ENCODE peak calls at places on chromosomes 5 and 9, in eight cellular contexts. M, N, J, U, P, B, L and H are unnamed samples.
A peak's percentile ranks its signal among the peaks of the same experiment; 100 is the strongest.

GRCh38 chr9:90547896-90548295 is 94.7 kb downstream of the DIRAS2 start:
- DNase-seq in M (no peak), N (no peak), J (no peak), U (peak; percentile 9), P (no peak), B (no peak), L (no peak), H (no peak)

GRCh38 chr5:14793851-14794250 is 77.7 kb downstream of the ANKH start:
- DNase-seq in M (no peak), N (no peak), J (no peak), U (no peak), P (no peak), B (no peak), L (no peak), H (no peak)

GRCh38 chr9:2765250-2765880 is 48.1 kb downstream of the KCNV2 start:
- DNase-seq in M (no peak), N (no peak), J (no peak), U (no peak), P (no peak), B (no peak), L (no peak), H (no peak)

GRCh38 chr9:77374266-77374665 is 196.9 kb downstream of the VPS13A start:
- DNase-seq in M (no peak), N (no peak), J (no peak), U (no peak), P (peak; percentile 36), B (no peak), L (no peak), H (no peak)

GRCh38 chr5:74122979-74123575 is 497.1 kb downstream of the ARHGEF28 start:
- DNase-seq in M (no peak), N (no peak), J (no peak), U (peak; percentile 35), P (peak; percentile 21), B (no peak), L (no peak), H (no peak)

GRCh38 chr9:134024393-134024792 is 888 bp upstream of the BRD3OS start:
- DNase-seq in M (no peak), N (no peak), J (no peak), U (no peak), P (no peak), B (no peak), L (no peak), H (no peak)

GRCh38 chr5:32030226-32030625 is 143.9 kb downstream of the GOLPH3 start:
- DNase-seq in M (no peak), N (peak; percentile 39), J (no peak), U (no peak), P (no peak), B (no peak), L (no peak), H (no peak)

GRCh38 chr5:140240987-140241706 is 61.8 kb downstream of the PFDN1 start:
- DNase-seq in M (no peak), N (peak; percentile 96), J (peak; percentile 57), U (peak; percentile 97), P (peak; percentile 92), B (peak; percentile 92), L (peak; percentile 64), H (peak; percentile 79)

GRCh38 chr5:7393921-7394799 is 1.8 kb upstream of the ADCY2 start:
- DNase-seq in M (no peak), N (no peak), J (no peak), U (no peak), P (no peak), B (no peak), L (no peak), H (no peak)

GRCh38 chr5:7396169-7397004 is 449 bp downstream of the ADCY2 start:
- DNase-seq in M (no peak), N (no peak), J (no peak), U (peak; percentile 1), P (peak; percentile 34), B (no peak), L (no peak), H (no peak)

GRCh38 chr5:7394889-7395431 is 978 bp upstream of the ADCY2 start:
- DNase-seq in M (no peak), N (peak; percentile 87), J (peak; percentile 82), U (no peak), P (no peak), B (no peak), L (no peak), H (no peak)

GRCh38 chr5:7397005-7397546 is 1.1 kb downstream of the ADCY2 start:
- DNase-seq in M (no peak), N (no peak), J (no peak), U (no peak), P (peak; percentile 31), B (no peak), L (no peak), H (no peak)

GRCh38 chr5:7395432-7396168 is at the start of gene ADCY2:
- DNase-seq in M (no peak), N (no peak), J (peak; percentile 77), U (no peak), P (no peak), B (no peak), L (no peak), H (no peak)
- H3K4me3 ChIP-seq in M (no peak within 1 kb of the TSS), N (peak within 1 kb of the TSS; percentile 72), J (peak within 1 kb of the TSS; percentile 77), U (no peak within 1 kb of the TSS), P (no peak within 1 kb of the TSS), B (peak within 1 kb of the TSS; percentile 33), L (peak within 1 kb of the TSS; percentile 80), H (peak within 1 kb of the TSS; percentile 33)

DNA sequence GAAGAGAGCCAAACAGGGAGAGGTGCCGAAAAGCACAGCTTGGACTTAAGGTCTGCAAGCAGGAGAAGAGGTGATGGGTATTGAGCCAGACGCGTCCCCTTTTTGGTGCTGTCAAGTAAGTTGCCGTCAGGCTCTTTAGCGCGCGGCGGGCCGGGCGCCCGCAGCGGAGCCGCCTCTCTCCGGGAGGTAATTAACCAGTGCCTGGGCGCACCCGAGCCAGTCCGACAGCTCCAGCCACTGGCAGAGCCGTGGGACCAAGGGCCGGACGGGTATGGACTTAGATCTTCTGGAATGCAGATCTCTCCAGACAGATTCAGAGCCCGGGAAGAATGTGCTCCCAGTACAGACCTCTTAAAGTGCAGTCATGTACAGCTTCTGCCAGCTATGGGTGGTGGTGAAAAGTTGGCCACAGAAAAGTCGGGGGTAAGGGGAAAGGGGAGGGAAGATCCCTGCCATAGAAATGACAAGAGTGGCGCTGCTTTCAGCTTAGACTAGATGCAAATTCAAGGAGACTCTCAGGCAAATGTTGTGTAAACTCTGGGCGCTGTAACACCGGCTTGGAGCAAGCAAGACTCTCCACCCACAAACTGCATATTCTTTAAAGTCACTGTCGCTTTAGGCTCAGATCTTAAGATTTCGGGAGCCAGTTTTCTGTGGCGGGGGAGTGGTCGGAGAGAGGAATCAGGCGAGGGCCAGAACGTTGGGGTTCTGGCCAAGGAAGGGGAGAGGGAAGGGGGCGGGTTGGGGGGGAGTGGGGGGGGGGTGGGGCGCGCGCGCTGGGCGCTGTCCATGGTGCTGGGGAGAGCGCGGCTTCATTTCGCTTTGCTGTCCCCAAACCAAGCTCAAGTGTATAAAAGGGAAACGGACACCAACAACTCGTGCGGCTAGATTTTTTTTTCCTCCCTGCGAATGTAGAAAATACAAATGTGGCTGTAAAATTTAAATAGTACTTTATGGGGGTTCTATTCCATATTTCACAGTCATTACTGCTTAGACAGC is 29.2 kb downstream of the NR2F1 start:
- DNase-seq in M (no peak), N (no peak), J (peak; percentile 72), U (peak; percentile 58), P (peak; percentile 47), B (no peak), L (no peak), H (no peak)
- H3K4me3 ChIP-seq in M (no peak overlapping the region), N (no peak overlapping the region), J (peak overlapping the region; percentile 14), U (peak overlapping the region; percentile 36), P (peak overlapping the region; percentile 54), B (no peak overlapping the region), L (no peak overlapping the region), H (peak overlapping the region; percentile 20)

GRCh38 chr5:93583799-93584530 is 943 bp downstream of the NR2F1 start:
- DNase-seq in M (no peak), N (no peak), J (no peak), U (no peak), P (peak; percentile 63), B (no peak), L (no peak), H (peak; percentile 32)

GRCh38 chr5:93585753-93586385 is 2.8 kb downstream of the NR2F1 start:
- DNase-seq in M (no peak), N (no peak), J (no peak), U (peak; percentile 50), P (peak; percentile 62), B (no peak), L (no peak), H (no peak)

GRCh38 chr5:93583525-93583798 is 440 bp downstream of the NR2F1 start:
- DNase-seq in M (no peak), N (no peak), J (no peak), U (peak; percentile 78), P (no peak), B (no peak), L (no peak), H (no peak)

GRCh38 chr5:93584531-93585053 is 1.6 kb downstream of the NR2F1 start:
- DNase-seq in M (no peak), N (no peak), J (no peak), U (peak; percentile 53), P (no peak), B (no peak), L (no peak), H (no peak)

GRCh38 chr5:93585054-93585751 is 2.2 kb downstream of the NR2F1 start:
- DNase-seq in M (no peak), N (no peak), J (no peak), U (peak; percentile 23), P (no peak), B (no peak), L (no peak), H (no peak)
- H3K4me3 ChIP-seq in M (no peak overlapping the region), N (no peak overlapping the region), J (no peak overlapping the region), U (peak overlapping the region; percentile 69), P (peak overlapping the region; percentile 99), B (peak overlapping the region; percentile 28), L (peak overlapping the region; percentile 89), H (peak overlapping the region; percentile 95)

GRCh38 chr5:83470516-83470915 is 1.0 kb upstream of the VCAN start:
- DNase-seq in M (no peak), N (no peak), J (no peak), U (no peak), P (no peak), B (no peak), L (no peak), H (peak; percentile 56)

GRCh38 chr5:83472213-83472507 is 616 bp downstream of the VCAN start:
- DNase-seq in M (no peak), N (no peak), J (no peak), U (peak; percentile 35), P (no peak), B (no peak), L (no peak), H (no peak)

GRCh38 chr5:83471405-83472212 is at the start of gene VCAN:
- DNase-seq in M (peak; percentile 28), N (peak; percentile 93), J (no peak), U (peak; percentile 86), P (peak; percentile 97), B (peak; percentile 38), L (peak; percentile 39), H (no peak)

GRCh38 chr5:83472508-83473343 is 1.2 kb downstream of the VCAN start:
- DNase-seq in M (no peak), N (peak; percentile 92), J (peak; percentile 71), U (no peak), P (peak; percentile 22), B (peak; percentile 29), L (peak; percentile 17), H (no peak)

DNA sequence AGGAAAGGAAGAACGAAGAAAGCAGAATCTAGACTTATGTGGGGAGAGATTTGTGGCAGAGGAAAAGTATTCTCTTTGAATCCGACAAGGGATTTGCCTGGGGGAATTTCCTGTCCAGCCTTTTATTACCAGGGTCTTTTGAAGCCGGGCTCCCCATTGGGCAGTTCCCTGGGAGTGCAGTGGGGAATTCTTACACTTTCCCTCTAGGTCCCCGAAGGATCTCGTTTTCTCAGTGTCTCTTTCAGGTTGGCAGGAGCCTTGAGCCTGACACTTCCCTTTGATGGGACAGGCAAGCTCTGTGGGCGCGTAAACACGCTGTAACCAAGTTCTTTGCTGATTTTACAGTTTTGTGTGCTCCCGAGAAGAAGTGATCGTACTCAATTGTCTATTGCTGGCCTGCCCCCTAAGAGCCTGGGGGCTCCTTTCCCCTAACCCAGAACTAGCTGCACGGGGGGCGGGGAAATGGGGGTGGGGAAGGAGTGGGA is 582 bp upstream of the VCAN start:
- DNase-seq in M (no peak), N (no peak), J (peak; percentile 72), U (no peak), P (no peak), B (no peak), L (no peak), H (no peak)
- H3K4me3 ChIP-seq in M (no peak overlapping the region), N (peak overlapping the region; percentile 2), J (peak overlapping the region; percentile 71), U (peak overlapping the region; percentile 77), P (peak overlapping the region; percentile 93), B (no peak overlapping the region), L (peak overlapping the region; percentile 78), H (peak overlapping the region; percentile 31)